ENCODE peak calls at places on chromosomes 12 and 14, in nine cellular contexts. G, O, R, I, A, B, S, U and L are unnamed samples.

GRCh38 chr12:25550186-25550585 is 2.9 kb downstream of the LMNTD1 start:
- DNase-seq in G (peak; percentile 85), O (no peak), R (no peak), I (no peak), A (no peak), B (no peak), S (no peak), U (no peak), L (no peak)

GRCh38 chr12:113407931-113408585 is 4.4 kb upstream of the SDS start:
- DNase-seq in G (peak; percentile 61), O (no peak), R (no peak), I (no peak), A (no peak), B (no peak), S (no peak), U (peak; percentile 56), L (no peak)

GRCh38 chr14:77153802-77154201 is 12.2 kb upstream of the ZDHHC22 start:
- DNase-seq in G (no peak), O (no peak), R (no peak), I (no peak), A (no peak), B (no peak), S (no peak), U (no peak), L (no peak)

GRCh38 chr12:78343657-78344056 is 513.0 kb downstream of the NAV3 start:
- DNase-seq in G (no peak), O (no peak), R (no peak), I (no peak), A (no peak), B (no peak), S (no peak), U (no peak), L (no peak)

GRCh38 chr14:77830692-77831091 is 30.8 kb downstream of the ADCK1 start:
- DNase-seq in G (no peak), O (no peak), R (no peak), I (no peak), A (no peak), B (no peak), S (no peak), U (no peak), L (no peak)

GRCh38 chr12:613996-614726 is 49.1 kb downstream of the NINJ2 start:
- DNase-seq in G (no peak), O (peak; percentile 16), R (no peak), I (no peak), A (no peak), B (no peak), S (no peak), U (peak; percentile 66), L (no peak)

GRCh38 chr12:56104815-56105476 is 587 bp downstream of the PA2G4 start:
- DNase-seq in G (no peak), O (peak; percentile 35), R (peak; percentile 45), I (no peak), A (no peak), B (no peak), S (no peak), U (peak; percentile 71), L (no peak)

GRCh38 chr12:93247313-93248057 is 130.2 kb upstream of the NUDT4 start:
- DNase-seq in G (peak; percentile 36), O (no peak), R (no peak), I (no peak), A (peak; percentile 44), B (no peak), S (no peak), U (no peak), L (no peak)

GRCh38 chr14:88829685-88830302 is 5.3 kb downstream of the TTC8 start:
- DNase-seq in G (no peak), O (no peak), R (no peak), I (no peak), A (no peak), B (no peak), S (no peak), U (peak; percentile 17), L (no peak)

GRCh38 chr12:31849090-31849687 is 110.0 kb upstream of the RESF1 start:
- DNase-seq in G (peak; percentile 9), O (no peak), R (no peak), I (no peak), A (no peak), B (no peak), S (no peak), U (peak; percentile 59), L (no peak)

GRCh38 chr14:66634876-66635275 is 126.9 kb downstream of the GPHN start:
- DNase-seq in G (no peak), O (peak; percentile 12), R (no peak), I (no peak), A (no peak), B (no peak), S (no peak), U (no peak), L (no peak)

GRCh38 chr12:104733717-104734175 is 224.3 kb downstream of the SLC41A2 start:
- DNase-seq in G (no peak), O (peak; percentile 32), R (no peak), I (no peak), A (peak; percentile 27), B (no peak), S (no peak), U (peak; percentile 62), L (no peak)

GRCh38 chr14:68440776-68441175 is 352.1 kb downstream of the ZFP36L1 start:
- DNase-seq in G (peak; percentile 56), O (no peak), R (no peak), I (no peak), A (no peak), B (no peak), S (no peak), U (no peak), L (no peak)

GRCh38 chr12:22321620-22322019 is 12.9 kb downstream of the ST8SIA1 start:
- DNase-seq in G (no peak), O (no peak), R (no peak), I (no peak), A (no peak), B (no peak), S (no peak), U (peak; percentile 92), L (no peak)

GRCh38 chr12:109445224-109445623 is 31.9 kb downstream of the KCTD10 start:
- DNase-seq in G (peak; percentile 61), O (no peak), R (no peak), I (no peak), A (no peak), B (no peak), S (no peak), U (no peak), L (no peak)

GRCh38 chr12:19382111-19382526 is 57.2 kb upstream of the AEBP2 start:
- DNase-seq in G (peak; percentile 93), O (peak; percentile 10), R (peak; percentile 42), I (no peak), A (no peak), B (peak; percentile 13), S (peak; percentile 56), U (peak; percentile 71), L (peak; percentile 74)

GRCh38 chr12:122023339-122024131 is 1.9 kb downstream of the BCL7A start:
- DNase-seq in G (peak; percentile 70), O (peak; percentile 87), R (peak; percentile 54), I (peak; percentile 34), A (peak; percentile 91), B (no peak), S (peak; percentile 95), U (no peak), L (no peak)

GRCh38 chr12:122020795-122021192 is 890 bp upstream of the BCL7A start:
- DNase-seq in G (no peak), O (peak; percentile 14), R (no peak), I (no peak), A (no peak), B (no peak), S (no peak), U (no peak), L (no peak)

GRCh38 chr12:122022393-122023338 is 982 bp downstream of the BCL7A start:
- DNase-seq in G (no peak), O (peak; percentile 58), R (no peak), I (no peak), A (no peak), B (no peak), S (no peak), U (peak; percentile 56), L (no peak)

GRCh38 chr12:122021193-122021821 is 377 bp upstream of the BCL7A start:
- DNase-seq in G (no peak), O (peak; percentile 55), R (no peak), I (no peak), A (peak; percentile 29), B (no peak), S (no peak), U (peak; percentile 34), L (no peak)

GRCh38 chr12:122021822-122022392 is at the start of gene BCL7A:
- DNase-seq in G (peak; percentile 74), O (peak; percentile 87), R (peak; percentile 73), I (peak; percentile 57), A (peak; percentile 65), B (no peak), S (peak; percentile 90), U (peak; percentile 63), L (peak; percentile 71)
- TF ChIP-seq POLR2A in G (no peak), O (peak; percentile 79), R (no peak), I (no peak), A (peak; percentile 74), B (no peak), S (no peak), U (no peak), L (peak; percentile 31)

GRCh38 chr12:116277393-116278258 is at the start of gene MED13L:
- DNase-seq in G (peak; percentile 78), O (peak; percentile 90), R (peak; percentile 90), I (peak; percentile 79), A (peak; percentile 87), B (peak; percentile 47), S (peak; percentile 97), U (peak; percentile 96), L (peak; percentile 97)
- TF ChIP-seq POLR2A in G (peak; percentile 57), O (peak; percentile 61), R (no peak), I (no peak), A (peak; percentile 31), B (peak; percentile 27), S (peak; percentile 34), U (peak; percentile 42), L (peak; percentile 49)

DNA sequence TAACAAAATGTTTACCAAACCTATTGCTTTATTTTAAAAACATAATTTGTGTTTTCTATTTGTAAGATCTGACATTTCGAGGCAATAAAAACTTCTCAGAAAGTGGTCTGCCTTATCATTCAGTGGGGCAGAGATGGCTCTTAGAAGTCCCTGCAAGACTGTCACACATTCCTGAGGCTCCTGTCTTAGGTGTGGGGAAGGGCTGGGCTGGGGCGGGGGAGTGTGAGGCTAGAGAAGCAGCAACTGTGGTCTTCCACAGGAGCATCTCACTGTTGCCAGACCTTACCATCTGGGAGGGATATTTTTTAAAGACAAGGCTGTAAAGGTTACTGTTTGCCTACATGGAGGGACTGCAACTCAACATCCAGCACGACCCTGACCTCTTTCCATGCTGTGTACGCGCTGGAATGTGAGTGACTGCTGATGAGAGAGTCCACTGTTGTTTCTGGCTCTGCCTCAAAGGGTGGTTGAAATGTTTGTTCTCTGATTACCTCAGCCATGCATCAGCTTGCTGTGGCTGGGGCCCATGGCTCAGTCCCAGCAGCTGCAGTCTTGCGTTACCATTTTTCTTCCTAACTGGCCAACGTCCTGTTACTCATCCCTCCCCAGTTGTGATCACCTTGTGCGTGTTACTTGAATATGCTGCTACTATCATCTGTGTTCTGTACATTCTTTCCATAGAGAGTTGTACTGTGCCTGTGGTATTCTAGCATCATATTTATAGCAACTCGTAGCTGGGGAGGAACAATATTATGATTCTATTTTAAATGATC is 12.4 kb downstream of the ERG28 start:
- DNase-seq in G (peak; percentile 99), O (peak; percentile 84), R (peak; percentile 65), I (peak; percentile 52), A (peak; percentile 72), B (no peak), S (no peak), U (no peak), L (peak; percentile 52)
- TF ChIP-seq POLR2A in G (no peak), O (no peak), R (no peak), I (no peak), A (no peak), B (no peak), S (no peak), U (no peak), L (no peak)

GRCh38 chr14:79278798-79279644 is 932.3 kb downstream of the DIO2 start:
- DNase-seq in G (peak; percentile 92), O (peak; percentile 94), R (peak; percentile 69), I (peak; percentile 39), A (peak; percentile 92), B (peak; percentile 88), S (peak; percentile 87), U (no peak), L (no peak)
- TF ChIP-seq POLR2A in G (no peak), O (peak; percentile 96), R (no peak), I (peak; percentile 66), A (peak; percentile 86), B (peak; percentile 78), S (no peak), U (no peak), L (peak; percentile 27)